ENCODE peak calls at places on chromosomes 2 and 18, in four cellular contexts. H is cardiac muscle cell, O is thyroid gland, S is astrocyte of the spinal cord. T is an unnamed sample.

GRCh38 chr2:174450021-174450816 is 36.6 kb downstream of the GPR155 start:
- DNase-seq in H (no peak), O (no peak), S (no peak), T (peak)

GRCh38 chr2:45607701-45608100 is 3.4 kb downstream of the SRBD1 start:
- DNase-seq in H (peak), O (no peak), S (peak), T (no peak)

GRCh38 chr2:148882051-148882450 is 7.0 kb downstream of the KIF5C start:
- DNase-seq in H (no peak), O (no peak), S (no peak), T (no peak)

GRCh38 chr2:40118622-40119021 is 333.3 kb downstream of the SLC8A1 start:
- DNase-seq in H (no peak), O (no peak), S (no peak), T (no peak)

GRCh38 chr2:21820271-21820670 is 696.5 kb downstream of the TDRD15 start:
- DNase-seq in H (no peak), O (no peak), S (no peak), T (no peak)

GRCh38 chr2:236045264-236046235 is 122.6 kb downstream of the GBX2 start:
- DNase-seq in H (no peak), O (no peak), S (no peak), T (no peak)

GRCh38 chr18:79458131-79458838 is 62.6 kb downstream of the NFATC1 start:
- DNase-seq in H (peak), O (no peak), S (peak), T (no peak)

GRCh38 chr2:132477962-132478361 is 61.4 kb downstream of the GPR39 start:
- DNase-seq in H (no peak), O (no peak), S (peak), T (no peak)

GRCh38 chr2:183229386-183229785 is 105.1 kb downstream of the NUP35 start:
- DNase-seq in H (no peak), O (no peak), S (peak), T (no peak)

GRCh38 chr2:20916604-20917286 is 93.8 kb upstream of the LDAH start:
- DNase-seq in H (no peak), O (no peak), S (no peak), T (no peak)

GRCh38 chr2:6930913-6931312 is 13.7 kb downstream of the RNF144A start:
- DNase-seq in H (no peak), O (no peak), S (no peak), T (no peak)

GRCh38 chr2:188561473-188561979 is 269.9 kb downstream of the GULP1 start:
- DNase-seq in H (no peak), O (no peak), S (no peak), T (no peak)
- TF ChIP-seq CTCF in H (no peak), O (no peak), S (no peak), T (no peak)

GRCh38 chr2:74267068-74267467 is 68.7 kb downstream of the MTHFD2 start:
- DNase-seq in H (peak), O (peak), S (no peak), T (peak)
- TF ChIP-seq CTCF in H (no peak), O (peak), S (no peak), T (peak)

GRCh38 chr18:63022429-63023022 is 297.0 kb downstream of the BCL2 start:
- DNase-seq in H (peak), O (no peak), S (no peak), T (no peak)

GRCh38 chr18:63028380-63028779 is 291.2 kb downstream of the BCL2 start:
- DNase-seq in H (no peak), O (no peak), S (no peak), T (no peak)

DNA sequence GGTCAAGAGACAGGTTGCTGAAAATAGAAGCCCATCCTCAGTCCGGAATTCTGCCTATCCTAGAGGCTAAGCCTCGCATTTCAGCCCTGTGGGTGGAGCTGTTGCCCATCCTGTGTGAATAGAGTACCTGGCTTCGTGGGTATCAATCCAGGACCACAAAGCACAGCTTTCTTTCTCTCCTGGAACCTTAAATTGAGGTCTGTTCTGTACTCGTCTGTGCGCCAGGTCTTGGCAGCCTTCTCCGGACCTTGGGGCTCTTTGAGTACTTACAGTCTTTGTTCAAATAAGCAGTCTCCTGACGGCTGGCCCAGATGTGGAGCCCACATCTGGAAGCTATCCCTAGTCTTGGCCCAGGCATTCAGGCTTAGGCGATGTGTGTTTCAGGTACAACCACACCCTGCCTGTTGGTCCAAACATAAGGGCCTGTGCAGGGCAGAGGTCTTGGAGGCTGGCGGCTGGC is 294.3 kb downstream of the BCL2 start:
- DNase-seq in H (peak), O (peak), S (no peak), T (no peak)
- TF ChIP-seq CTCF in H (peak), O (no peak), S (peak), T (peak)

GRCh38 chr2:156189584-156189983 is 142.9 kb downstream of the NR4A2 start:
- DNase-seq in H (no peak), O (no peak), S (no peak), T (no peak)

GRCh38 chr2:156191547-156191946 is 141.0 kb downstream of the NR4A2 start:
- DNase-seq in H (no peak), O (peak), S (no peak), T (no peak)

GRCh38 chr2:156189143-156189542 is 143.4 kb downstream of the NR4A2 start:
- DNase-seq in H (no peak), O (peak), S (no peak), T (no peak)

GRCh38 chr2:156190532-156190931 is 142.0 kb downstream of the NR4A2 start:
- DNase-seq in H (no peak), O (no peak), S (no peak), T (no peak)

GRCh38 chr2:156192468-156192867 is 140.1 kb downstream of the NR4A2 start:
- DNase-seq in H (no peak), O (no peak), S (no peak), T (no peak)
- TF ChIP-seq CTCF in H (peak), O (no peak), S (peak), T (no peak)

GRCh38 chr2:16613475-16613874 is 52.2 kb downstream of the CYRIA start:
- DNase-seq in H (no peak), O (no peak), S (peak), T (peak)
- TF ChIP-seq CTCF in H (peak), O (peak), S (peak), T (peak)

T was measured in GM13977.